ENCODE peak calls at places on chromosomes 11 and 22, in six cellular contexts. C is HCT116, M is SK-N-SH, X is K562, H is H1, J is HepG2. N is an unnamed sample. For H3K27me3, the result is how much of the 10 kb centered on the place peaks cover.

GRCh38 chr11:132604446-132604845 is 927.9 kb downstream of the OPCML start:
- DNase-seq in J (no peak), H (no peak), M (no peak), X (no peak), C (no peak), N (no peak)

GRCh38 chr11:131824766-131825165 is 454.4 kb downstream of the NTM start:
- DNase-seq in M (no peak), H (no peak), C (no peak), J (no peak), X (no peak), N (no peak)

GRCh38 chr22:40679249-40679963 is at the start of gene MCHR1:
- DNase-seq in C (no peak), X (no peak), M (peak), J (no peak), H (no peak), N (no peak)

GRCh38 chr22:42969348-42969975 is 45.5 kb downstream of the PACSIN2 start:
- DNase-seq in X (no peak), C (no peak), M (no peak), J (no peak), H (no peak), N (no peak)

GRCh38 chr11:65774525-65775306 is 6.1 kb downstream of the AP5B1 start:
- DNase-seq in M (no peak), J (no peak), C (no peak), H (no peak), X (no peak), N (no peak)

GRCh38 chr11:92843455-92843854 is 126.0 kb upstream of the MTNR1B start:
- DNase-seq in M (no peak), X (no peak), H (no peak), J (no peak), C (no peak), N (no peak)

GRCh38 chr11:68848429-68848828 is 6.7 kb upstream of the CPT1A start:
- DNase-seq in H (no peak), C (no peak), J (no peak), M (no peak), X (no peak), N (no peak)

GRCh38 chr11:120773501-120774031 is 250.3 kb upstream of the TBCEL start:
- DNase-seq in X (peak), M (no peak), J (no peak), C (no peak), H (no peak), N (no peak)

GRCh38 chr22:45254388-45254787 is 13.7 kb upstream of the KIAA0930 start:
- DNase-seq in M (no peak), X (no peak), J (no peak), C (no peak), H (no peak), N (no peak)

GRCh38 chr11:61198391-61198790 is 4.9 kb upstream of the PGA3 start:
- DNase-seq in X (no peak), H (no peak), M (no peak), J (no peak), C (no peak), N (no peak)

GRCh38 chr11:34021977-34022735 is 29.4 kb upstream of the CAPRIN1 start:
- DNase-seq in M (no peak), H (no peak), J (no peak), X (no peak), C (no peak), N (no peak)

GRCh38 chr22:39994046-39994565 is 648 bp upstream of the FAM83F start:
- DNase-seq in H (no peak), M (no peak), J (no peak), C (no peak), X (peak), N (no peak)

GRCh38 chr11:61297741-61298140 is 2.6 kb upstream of the VWCE start:
- DNase-seq in H (no peak), M (no peak), J (peak), X (no peak), C (no peak), N (no peak)

GRCh38 chr11:86115542-86116385 is 46.9 kb upstream of the PICALM start:
- DNase-seq in C (no peak), J (no peak), M (no peak), H (no peak), X (no peak), N (no peak)

GRCh38 chr22:43341565-43341964 is 1.6 kb downstream of the SCUBE1 start:
- DNase-seq in X (no peak), H (no peak), C (no peak), M (no peak), J (no peak), N (no peak)

GRCh38 chr11:99199336-99199735 is 178.6 kb downstream of the CNTN5 start:
- DNase-seq in J (no peak), H (no peak), M (no peak), C (no peak), X (no peak), N (no peak)

GRCh38 chr11:60251485-60252207 is 8.7 kb upstream of the MS4A4E start:
- DNase-seq in C (peak), X (peak), H (no peak), J (peak), M (peak), N (peak)

GRCh38 chr11:20026629-20027545 is 133.4 kb downstream of the DBX1 start:
- DNase-seq in J (no peak), M (no peak), C (no peak), H (peak), X (no peak), N (peak)

GRCh38 chr22:21082248-21082647 is 36.5 kb downstream of the LRRC74B start:
- DNase-seq in J (no peak), H (no peak), M (no peak), X (no peak), C (no peak), N (no peak)

GRCh38 chr22:23402275-23403151 is 177.6 kb downstream of the IGLL1 start:
- DNase-seq in C (peak), X (peak), J (peak), H (peak), M (peak), N (peak)

GRCh38 chr22:44889233-44889878 is 120.4 kb downstream of the PHF21B start:
- DNase-seq in C (no peak), H (no peak), J (no peak), M (peak), X (peak), N (no peak)

GRCh38 chr11:126992065-126992803 is 8.3 kb downstream of the KIRREL3 start:
- DNase-seq in H (no peak), M (no peak), X (no peak), J (no peak), C (no peak), N (no peak)

GRCh38 chr11:70577948-70578347 is 179.6 kb downstream of the CTTN start:
- DNase-seq in C (no peak), M (peak), X (no peak), J (no peak), H (no peak), N (no peak)

GRCh38 chr11:130428271-130428670 is at the start of gene ADAMTS8:
- DNase-seq in C (no peak), J (no peak), M (peak), H (no peak), X (no peak), N (no peak)

GRCh38 chr22:23837496-23837859 is 1.3 kb downstream of the DERL3 start:
- DNase-seq in J (no peak), C (no peak), X (no peak), H (no peak), M (peak), N (no peak)

GRCh38 chr11:12777208-12777874 is 103.1 kb downstream of the TEAD1 start:
- DNase-seq in X (no peak), J (peak), C (no peak), H (no peak), M (peak), N (no peak)

GRCh38 chr11:22474621-22475020 is 136.4 kb downstream of the SLC17A6 start:
- DNase-seq in H (no peak), M (no peak), X (no peak), C (no peak), J (no peak), N (no peak)

GRCh38 chr11:118899706-118900360 is 16.1 kb downstream of the CXCR5 start:
- DNase-seq in M (no peak), H (no peak), X (no peak), C (no peak), J (no peak), N (no peak)

GRCh38 chr11:76799061-76799804 is 16.1 kb downstream of the TSKU start:
- DNase-seq in M (peak), X (peak), H (no peak), C (no peak), J (peak), N (no peak)

GRCh38 chr22:23526588-23527315 is 53.3 kb downstream of the IGLL1 start:
- DNase-seq in X (no peak), H (no peak), C (no peak), J (no peak), M (peak), N (no peak)

GRCh38 chr22:22048981-22049531 is 66.5 kb upstream of the TOP3B start:
- DNase-seq in M (no peak), X (no peak), H (no peak), J (no peak), C (no peak), N (no peak)

GRCh38 chr11:130601141-130601540 is 152.7 kb downstream of the ADAMTS15 start:
- DNase-seq in H (no peak), X (no peak), J (no peak), C (no peak), M (no peak), N (no peak)

GRCh38 chr11:126188332-126189108 is 22.9 kb downstream of the RPUSD4 start:
- DNase-seq in M (no peak), J (no peak), X (no peak), C (no peak), H (no peak), N (no peak)

GRCh38 chr11:65323813-65324212 is 9.1 kb downstream of the CDC42EP2 start:
- DNase-seq in M (no peak), X (no peak), J (no peak), H (no peak), C (no peak), N (no peak)

GRCh38 chr11:68412593-68413475 is 47.7 kb upstream of the PPP6R3 start:
- DNase-seq in C (no peak), J (no peak), M (no peak), X (no peak), H (no peak), N (no peak)

GRCh38 chr11:60706931-60707330 is 7.5 kb downstream of the MS4A8 start:
- DNase-seq in H (no peak), J (no peak), C (no peak), M (no peak), X (no peak), N (no peak)

GRCh38 chr11:96341237-96342130 is 1.5 kb downstream of the MAML2 start:
- DNase-seq in H (no peak), J (peak), X (peak), M (peak), C (no peak), N (no peak)

GRCh38 chr11:5536482-5536881 is 11.9 kb downstream of the OR52H1 start:
- DNase-seq in H (no peak), M (no peak), C (no peak), X (no peak), J (no peak), N (no peak)

DNA sequence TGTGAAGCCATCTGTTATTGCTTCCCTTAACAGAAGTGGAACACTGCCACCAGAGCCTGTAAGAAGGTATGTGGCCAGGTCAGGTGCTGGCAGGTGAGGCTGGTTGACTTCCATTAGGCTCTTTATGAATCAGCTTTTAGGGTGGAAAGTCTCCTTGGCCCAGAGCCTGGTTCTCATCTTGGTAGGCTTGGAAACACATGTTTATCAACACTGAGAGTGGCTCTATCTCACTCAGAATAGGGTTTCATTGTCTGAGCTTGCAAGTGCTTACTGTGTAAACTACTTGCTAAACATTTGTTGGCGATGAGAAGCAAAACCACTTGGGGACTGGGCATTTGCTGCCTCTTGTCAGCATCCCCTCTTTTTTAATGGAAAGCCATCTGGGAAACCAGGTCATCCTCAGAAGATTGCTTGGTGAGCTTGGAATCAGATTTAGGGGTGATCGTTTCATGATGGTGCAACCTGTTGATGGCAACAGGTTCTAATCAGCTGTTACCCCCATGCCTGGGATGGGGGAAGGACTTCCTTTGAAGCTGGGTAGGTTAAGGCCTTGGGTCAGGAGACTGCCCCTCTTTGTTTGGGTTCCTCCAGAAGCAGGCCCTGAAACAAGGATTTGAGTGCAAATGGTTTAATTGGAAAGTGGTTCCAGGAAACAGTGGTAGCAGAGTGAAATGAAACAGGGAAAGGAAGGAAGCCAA is 75.0 kb upstream of the AMPD3 start:
- DNase-seq in X (no peak), M (no peak), H (no peak), C (no peak), J (no peak), N (no peak)
- TF ChIP-seq YY1 in X (no peak), M (no peak), H (no peak), C (no peak), J (no peak), N (no peak)

DNA sequence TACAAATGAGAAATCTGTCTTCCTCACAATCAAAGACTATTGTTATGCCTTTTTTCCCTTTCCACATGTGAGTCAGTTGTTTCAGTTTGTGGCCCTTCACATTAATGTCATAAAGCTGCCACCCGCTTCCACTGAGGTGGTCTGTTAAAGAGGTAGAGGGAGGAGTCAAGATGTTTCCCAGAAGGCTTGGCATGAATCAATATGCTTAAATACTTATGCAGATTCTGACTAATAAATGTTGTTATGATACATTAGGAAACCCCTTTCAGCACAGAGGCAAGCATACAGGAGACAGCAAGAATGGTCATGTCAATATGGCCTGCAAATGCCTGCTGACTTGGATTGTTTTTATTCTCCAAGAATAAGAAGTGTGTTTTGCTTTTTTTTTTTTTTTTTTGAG is 6.5 kb downstream of the RTN3 start:
- DNase-seq in J (no peak), X (no peak), M (no peak), C (no peak), H (no peak), N (no peak)
- H3K9ac ChIP-seq in J (no peak), X (no peak), M (no peak), C (no peak), H (no peak), N (no peak)

GRCh38 chr11:111392552-111392951 is 13.5 kb upstream of the POU2AF1 start:
- DNase-seq in X (no peak), M (no peak), H (no peak), C (no peak), J (no peak), N (no peak)
- H3K27me3 ChIP-seq in X (under half), M (under half), H (under half), C (under half), J (under half), N (under half)

GRCh38 chr11:47099213-47099917 is 77.3 kb downstream of the ARFGAP2 start:
- DNase-seq in M (peak), X (no peak), C (no peak), H (no peak), J (peak), N (no peak)
- TF ChIP-seq YY1 in M (no peak), X (no peak), C (no peak), H (no peak), J (no peak), N (no peak)

DNA sequence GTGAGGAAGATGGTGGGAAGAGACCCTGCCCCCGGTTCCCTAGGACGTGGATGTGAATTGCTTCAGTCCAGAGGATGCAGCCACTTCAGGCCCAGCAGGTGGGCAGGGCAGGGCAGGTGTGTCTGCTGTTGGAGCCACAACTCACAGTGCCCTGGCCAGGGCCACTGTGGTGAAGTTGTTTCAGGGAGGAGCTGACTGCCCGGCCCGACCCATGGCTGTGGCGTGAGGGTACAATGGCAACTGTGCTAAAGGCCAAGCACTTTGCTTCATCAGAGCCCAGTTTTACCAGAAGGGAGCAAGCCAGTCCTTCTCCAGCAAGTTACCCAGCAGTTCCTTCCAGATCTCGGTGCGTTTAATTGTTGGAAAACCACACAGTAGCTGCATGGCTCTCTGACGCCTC is 1174.4 kb downstream of the BRD1 start:
- DNase-seq in H (no peak), X (no peak), C (no peak), J (no peak), M (no peak), N (no peak)
- H3K9ac ChIP-seq in H (no peak), X (no peak), C (no peak), J (no peak), M (no peak), N (no peak)

GRCh38 chr11:114078423-114078822 is 18.9 kb downstream of the ZBTB16 start:
- DNase-seq in H (no peak), M (no peak), C (no peak), J (peak), X (no peak), N (no peak)
- H3K27me3 ChIP-seq in H (under half), M (half or more), C (under half), J (under half), X (half or more), N (under half)

GRCh38 chr22:37406836-37407235 is 20.4 kb downstream of the ELFN2 start:
- DNase-seq in M (no peak), C (no peak), H (no peak), X (no peak), J (no peak), N (no peak)
- TF ChIP-seq YY1 in M (no peak), C (no peak), H (no peak), X (no peak), J (no peak), N (no peak)

DNA sequence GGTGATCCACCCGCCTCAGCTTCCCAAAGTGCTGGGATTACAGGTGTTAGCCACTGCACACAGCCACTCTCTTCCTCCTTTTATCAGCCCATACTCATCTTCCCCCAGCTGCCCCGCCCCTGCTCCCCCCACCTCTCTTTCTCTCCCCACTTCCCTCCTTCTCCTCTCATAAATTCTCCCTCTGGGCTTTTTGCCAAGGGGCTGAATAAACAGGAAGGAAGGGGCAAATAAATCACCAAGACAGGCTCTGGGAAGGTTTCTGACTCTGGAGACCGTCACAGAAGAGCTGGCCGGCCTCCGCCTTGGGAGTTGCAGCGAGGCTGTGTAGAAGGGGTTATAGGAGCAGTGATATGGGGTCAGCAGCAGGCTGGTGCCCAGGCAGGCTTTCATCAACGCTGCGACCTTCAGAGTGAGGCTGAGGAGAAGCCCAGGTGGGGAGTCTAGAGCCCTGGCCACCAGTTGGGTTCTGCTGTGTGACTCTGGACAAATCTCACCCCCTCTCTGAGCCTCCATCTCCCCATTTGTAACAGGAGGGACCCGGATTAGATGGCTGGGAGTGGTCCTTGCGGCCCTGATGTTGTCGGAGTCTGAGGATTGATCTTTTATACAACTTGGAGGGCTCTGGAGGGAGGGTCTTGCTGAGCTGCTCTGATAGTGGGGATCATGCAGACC is 62.6 kb upstream of the RASD2 start:
- DNase-seq in H (no peak), C (peak), J (no peak), X (peak), M (peak), N (no peak)
- H3K9ac ChIP-seq in H (no peak), C (peak), J (no peak), X (peak), M (no peak), N (no peak)

GRCh38 chr11:44313701-44314489 is 4.0 kb upstream of the ALX4 start:
- DNase-seq in J (no peak), M (no peak), X (no peak), H (no peak), C (no peak), N (no peak)
- H3K27me3 ChIP-seq in J (under half), M (half or more), X (half or more), H (half or more), C (under half), N (half or more)

N was measured in NT2/D1.